ENCODE peak calls at places on chromosomes 4 and X, in six cellular contexts. One of them, this sample, is unnamed.

GRCh38 chrX:57929373-57929772 is 19.1 kb upstream of the ZXDA start:
- DNase-seq in NCI-H1092: no peak
- DNase-seq in AML-193: no peak
- DNase-seq in OCI-LY7: peak; percentile 44
- DNase-seq in upper lobe of right lung: no peak
- DNase-seq in Kasumi-1: peak; percentile 37
- DNase-seq in this sample: no peak

GRCh38 chr4:147707892-147708672 is 23.8 kb upstream of the ARHGAP10 start:
- DNase-seq in NCI-H1092: no peak
- DNase-seq in AML-193: peak; percentile 64
- DNase-seq in OCI-LY7: peak; percentile 48
- DNase-seq in upper lobe of right lung: no peak
- DNase-seq in Kasumi-1: peak; percentile 49
- DNase-seq in this sample: peak; percentile 55

GRCh38 chr4:10115657-10116624 is 658 bp downstream of the WDR1 start:
- DNase-seq in NCI-H1092: no peak
- DNase-seq in AML-193: peak; percentile 6
- DNase-seq in OCI-LY7: peak; percentile 70
- DNase-seq in upper lobe of right lung: peak; percentile 85
- DNase-seq in Kasumi-1: no peak
- DNase-seq in this sample: peak; percentile 71

GRCh38 chr4:25085621-25086020 is 54.9 kb upstream of the LGI2 start:
- DNase-seq in NCI-H1092: no peak
- DNase-seq in AML-193: no peak
- DNase-seq in OCI-LY7: no peak
- DNase-seq in upper lobe of right lung: no peak
- DNase-seq in Kasumi-1: peak; percentile 61
- DNase-seq in this sample: no peak

GRCh38 chrX:55450259-55450658 is 1.7 kb upstream of the MAGEH1 start:
- DNase-seq in NCI-H1092: no peak
- DNase-seq in AML-193: no peak
- DNase-seq in OCI-LY7: no peak
- DNase-seq in upper lobe of right lung: no peak
- DNase-seq in Kasumi-1: no peak
- DNase-seq in this sample: no peak

GRCh38 chrX:70313503-70313902 is 23.6 kb downstream of the KIF4A start:
- DNase-seq in NCI-H1092: no peak
- DNase-seq in AML-193: no peak
- DNase-seq in OCI-LY7: no peak
- DNase-seq in upper lobe of right lung: no peak
- DNase-seq in Kasumi-1: no peak
- DNase-seq in this sample: no peak

GRCh38 chr4:11722218-11722617 is 293.5 kb upstream of the HS3ST1 start:
- DNase-seq in NCI-H1092: no peak
- DNase-seq in AML-193: no peak
- DNase-seq in OCI-LY7: no peak
- DNase-seq in upper lobe of right lung: no peak
- DNase-seq in Kasumi-1: no peak
- DNase-seq in this sample: no peak

GRCh38 chrX:40832723-40833122 is 97.4 kb upstream of the MED14 start:
- DNase-seq in NCI-H1092: no peak
- DNase-seq in AML-193: no peak
- DNase-seq in OCI-LY7: no peak
- DNase-seq in upper lobe of right lung: no peak
- DNase-seq in Kasumi-1: no peak
- DNase-seq in this sample: no peak

GRCh38 chr4:163356104-163356503 is 12.4 kb downstream of the NPY5R start:
- DNase-seq in NCI-H1092: no peak
- DNase-seq in AML-193: no peak
- DNase-seq in OCI-LY7: no peak
- DNase-seq in upper lobe of right lung: no peak
- DNase-seq in Kasumi-1: no peak
- DNase-seq in this sample: no peak

GRCh38 chr4:78904143-78904542 is 35.1 kb downstream of the PAQR3 start:
- DNase-seq in NCI-H1092: no peak
- DNase-seq in AML-193: no peak
- DNase-seq in OCI-LY7: no peak
- DNase-seq in upper lobe of right lung: no peak
- DNase-seq in Kasumi-1: no peak
- DNase-seq in this sample: no peak

GRCh38 chr4:4780634-4781287 is 78.7 kb upstream of the MSX1 start:
- DNase-seq in NCI-H1092: no peak
- DNase-seq in AML-193: no peak
- DNase-seq in OCI-LY7: no peak
- DNase-seq in upper lobe of right lung: no peak
- DNase-seq in Kasumi-1: no peak
- DNase-seq in this sample: no peak

GRCh38 chr4:7760228-7760627 is 179.4 kb downstream of the AFAP1 start:
- DNase-seq in NCI-H1092: no peak
- DNase-seq in AML-193: no peak
- DNase-seq in OCI-LY7: no peak
- DNase-seq in upper lobe of right lung: no peak
- DNase-seq in Kasumi-1: no peak
- DNase-seq in this sample: no peak